ENCODE peak calls at places on chromosomes 5 and 9, in ten cellular contexts. L is amniotic stem cell, Y is anterior cingulate cortex, W is RKO, U is AG10803, N is NCI-H1694, F is skeletal muscle cell, M is KBM-7, S is Peyer's patch, A is myocyte. O is an unnamed sample.

GRCh38 chr5:132492386-132492785 is 1.8 kb upstream of the IRF1 start:
- DNase-seq in L (no peak), Y (no peak), W (no peak), U (no peak), N (no peak), F (no peak), M (no peak), S (no peak), A (no peak), O (no peak)

GRCh38 chr9:75385236-75385635 is 296.9 kb downstream of the OSTF1 start:
- DNase-seq in L (no peak), Y (no peak), W (no peak), U (no peak), N (no peak), F (no peak), M (no peak), S (no peak), A (no peak), O (no peak)

GRCh38 chr9:96619491-96620154 is at the start of gene CDC14B:
- DNase-seq in L (peak), Y (peak), W (peak), U (peak), N (peak), F (peak), M (peak), S (peak), A (peak), O (peak)

GRCh38 chr9:137645211-137645610 is 26.4 kb downstream of the EHMT1 start:
- DNase-seq in L (no peak), Y (no peak), W (no peak), U (no peak), N (no peak), F (no peak), M (no peak), S (no peak), A (no peak), O (no peak)

GRCh38 chr5:54095969-54096368 is 214.4 kb downstream of the ARL15 start:
- DNase-seq in L (no peak), Y (no peak), W (no peak), U (no peak), N (no peak), F (no peak), M (no peak), S (no peak), A (no peak), O (no peak)

GRCh38 chr5:4295663-4296339 is 700.2 kb downstream of the IRX1 start:
- DNase-seq in L (no peak), Y (peak), W (peak), U (no peak), N (no peak), F (no peak), M (peak), S (no peak), A (no peak), O (no peak)

GRCh38 chr9:81517954-81518353 is 171.4 kb downstream of the TLE1 start:
- DNase-seq in L (no peak), Y (no peak), W (no peak), U (no peak), N (no peak), F (no peak), M (no peak), S (no peak), A (peak), O (no peak)

GRCh38 chr5:17157294-17157693 is 60.1 kb upstream of the BASP1 start:
- DNase-seq in L (no peak), Y (no peak), W (no peak), U (peak), N (no peak), F (no peak), M (no peak), S (no peak), A (no peak), O (no peak)

GRCh38 chr5:61394078-61394701 is 62.1 kb downstream of the ZSWIM6 start:
- DNase-seq in L (no peak), Y (no peak), W (no peak), U (no peak), N (no peak), F (peak), M (no peak), S (no peak), A (no peak), O (no peak)

GRCh38 chr9:107345327-107345726 is 62.2 kb downstream of the RAD23B start:
- DNase-seq in L (no peak), Y (no peak), W (no peak), U (no peak), N (no peak), F (no peak), M (no peak), S (no peak), A (peak), O (no peak)